ENCODE peak calls at places on chromosomes 2 and 18, in ten cellular contexts. One of them, this sample, is unnamed.

GRCh38 chr2:46813680-46814079 is 101.9 kb downstream of the MCFD2 start:
- DNase-seq in stimulated activated CD4-positive, alpha-beta T cell treated with anti-CD3 and anti-CD28 coated beads, Interleukin-15, amount 100 ng/mL, for 1 hour: no peak
- DNase-seq in head of caudate nucleus: no peak
- DNase-seq in cerebellar cortex: no peak
- DNase-seq in heart right ventricle: no peak
- DNase-seq in HL-60: no peak
- DNase-seq in GM12865: no peak
- DNase-seq in left ventricle myocardium inferior: no peak
- DNase-seq in hypothalamus: no peak
- DNase-seq in AG08396: no peak
- DNase-seq in this sample: no peak

GRCh38 chr2:107091163-107091864 is 205.3 kb upstream of the ST6GAL2 start:
- DNase-seq in stimulated activated CD4-positive, alpha-beta T cell treated with anti-CD3 and anti-CD28 coated beads, Interleukin-15, amount 100 ng/mL, for 1 hour: no peak
- DNase-seq in cerebellar cortex: no peak
- DNase-seq in AG08396: no peak
- DNase-seq in left ventricle myocardium inferior: no peak
- DNase-seq in GM12865: no peak
- DNase-seq in heart right ventricle: no peak
- DNase-seq in head of caudate nucleus: no peak
- DNase-seq in HL-60: no peak
- DNase-seq in hypothalamus: no peak
- DNase-seq in this sample: no peak

GRCh38 chr2:28082131-28082530 is 191.6 kb downstream of the BABAM2 start:
- DNase-seq in heart right ventricle: no peak
- DNase-seq in hypothalamus: no peak
- DNase-seq in left ventricle myocardium inferior: no peak
- DNase-seq in HL-60: no peak
- DNase-seq in stimulated activated CD4-positive, alpha-beta T cell treated with anti-CD3 and anti-CD28 coated beads, Interleukin-15, amount 100 ng/mL, for 1 hour: no peak
- DNase-seq in AG08396: no peak
- DNase-seq in head of caudate nucleus: no peak
- DNase-seq in GM12865: no peak
- DNase-seq in cerebellar cortex: no peak
- DNase-seq in this sample: no peak

GRCh38 chr18:74834424-74835309 is 237.0 kb downstream of the ZNF407 start:
- DNase-seq in head of caudate nucleus: no peak
- DNase-seq in GM12865: no peak
- DNase-seq in left ventricle myocardium inferior: no peak
- DNase-seq in AG08396: no peak
- DNase-seq in stimulated activated CD4-positive, alpha-beta T cell treated with anti-CD3 and anti-CD28 coated beads, Interleukin-15, amount 100 ng/mL, for 1 hour: no peak
- DNase-seq in heart right ventricle: no peak
- DNase-seq in HL-60: no peak
- DNase-seq in hypothalamus: no peak
- DNase-seq in cerebellar cortex: no peak
- DNase-seq in this sample: no peak

GRCh38 chr2:18412980-18413793 is 147.3 kb downstream of the RDH14 start:
- DNase-seq in heart right ventricle: no peak
- DNase-seq in GM12865: no peak
- DNase-seq in AG08396: no peak
- DNase-seq in HL-60: no peak
- DNase-seq in left ventricle myocardium inferior: no peak
- DNase-seq in head of caudate nucleus: no peak
- DNase-seq in stimulated activated CD4-positive, alpha-beta T cell treated with anti-CD3 and anti-CD28 coated beads, Interleukin-15, amount 100 ng/mL, for 1 hour: no peak
- DNase-seq in cerebellar cortex: no peak
- DNase-seq in hypothalamus: no peak
- DNase-seq in this sample: no peak

GRCh38 chr2:45382744-45383143 is 228.3 kb downstream of the SRBD1 start:
- DNase-seq in stimulated activated CD4-positive, alpha-beta T cell treated with anti-CD3 and anti-CD28 coated beads, Interleukin-15, amount 100 ng/mL, for 1 hour: no peak
- DNase-seq in cerebellar cortex: no peak
- DNase-seq in hypothalamus: no peak
- DNase-seq in GM12865: no peak
- DNase-seq in head of caudate nucleus: no peak
- DNase-seq in heart right ventricle: no peak
- DNase-seq in HL-60: no peak
- DNase-seq in left ventricle myocardium inferior: no peak
- DNase-seq in AG08396: no peak
- DNase-seq in this sample: peak; percentile 12

GRCh38 chr2:79593237-79593867 is 80.5 kb downstream of the CTNNA2 start:
- DNase-seq in AG08396: no peak
- DNase-seq in hypothalamus: no peak
- DNase-seq in head of caudate nucleus: no peak
- DNase-seq in HL-60: no peak
- DNase-seq in stimulated activated CD4-positive, alpha-beta T cell treated with anti-CD3 and anti-CD28 coated beads, Interleukin-15, amount 100 ng/mL, for 1 hour: no peak
- DNase-seq in heart right ventricle: no peak
- DNase-seq in left ventricle myocardium inferior: no peak
- DNase-seq in GM12865: no peak
- DNase-seq in cerebellar cortex: no peak
- DNase-seq in this sample: no peak

GRCh38 chr2:27322301-27322765 is 564 bp downstream of the MPV17 start:
- DNase-seq in head of caudate nucleus: no peak
- DNase-seq in stimulated activated CD4-positive, alpha-beta T cell treated with anti-CD3 and anti-CD28 coated beads, Interleukin-15, amount 100 ng/mL, for 1 hour: no peak
- DNase-seq in heart right ventricle: no peak
- DNase-seq in HL-60: no peak
- DNase-seq in hypothalamus: no peak
- DNase-seq in left ventricle myocardium inferior: no peak
- DNase-seq in AG08396: no peak
- DNase-seq in GM12865: peak; percentile 52
- DNase-seq in cerebellar cortex: no peak
- DNase-seq in this sample: no peak

GRCh38 chr2:26541401-26542193 is 63.7 kb upstream of the OTOF start:
- DNase-seq in GM12865: no peak
- DNase-seq in left ventricle myocardium inferior: no peak
- DNase-seq in AG08396: no peak
- DNase-seq in heart right ventricle: no peak
- DNase-seq in HL-60: no peak
- DNase-seq in hypothalamus: no peak
- DNase-seq in cerebellar cortex: no peak
- DNase-seq in stimulated activated CD4-positive, alpha-beta T cell treated with anti-CD3 and anti-CD28 coated beads, Interleukin-15, amount 100 ng/mL, for 1 hour: no peak
- DNase-seq in head of caudate nucleus: no peak
- DNase-seq in this sample: no peak

GRCh38 chr18:6589979-6590725 is 139.4 kb upstream of the ARHGAP28 start:
- DNase-seq in AG08396: no peak
- DNase-seq in hypothalamus: no peak
- DNase-seq in GM12865: no peak
- DNase-seq in HL-60: no peak
- DNase-seq in stimulated activated CD4-positive, alpha-beta T cell treated with anti-CD3 and anti-CD28 coated beads, Interleukin-15, amount 100 ng/mL, for 1 hour: no peak
- DNase-seq in cerebellar cortex: no peak
- DNase-seq in head of caudate nucleus: no peak
- DNase-seq in heart right ventricle: no peak
- DNase-seq in left ventricle myocardium inferior: no peak
- DNase-seq in this sample: no peak

This sample was measured in NCI-H524.